ENCODE peak calls at places on chromosomes 12 and 14, in five cellular contexts. I is SK-N-SH, A is PC-3, W is fibroblast of lung, U is prostate gland. J is an unnamed sample. For H3K36me3, the result is how much of the 10 kb centered on the place peaks cover.

GRCh38 chr12:3604750-3605638 is 114.0 kb downstream of the PRMT8 start:
- DNase-seq in A (peak), W (peak), I (peak), U (peak), J (no peak)

GRCh38 chr12:126483145-126484068 is 1418.2 kb downstream of the AACS start:
- DNase-seq in I (peak), A (peak), U (no peak), W (peak), J (no peak)

GRCh38 chr12:22974865-22975264 is 349.9 kb downstream of the ETNK1 start:
- DNase-seq in I (no peak), A (peak), W (peak), U (no peak), J (no peak)

GRCh38 chr12:44286336-44286735 is 450.5 kb downstream of the TMEM117 start:
- DNase-seq in I (no peak), W (peak), U (no peak), A (no peak), J (no peak)

GRCh38 chr14:56512521-56512920 is 67.1 kb upstream of the TMEM260 start:
- DNase-seq in I (no peak), W (no peak), A (no peak), U (no peak), J (no peak)

GRCh38 chr12:1117970-1118563 is 127.0 kb downstream of the ERC1 start:
- DNase-seq in U (peak), W (peak), A (peak), I (peak), J (peak)

GRCh38 chr12:92206596-92206995 is 61.0 kb upstream of the BTG1 start:
- DNase-seq in U (no peak), I (no peak), A (no peak), W (no peak), J (no peak)

GRCh38 chr12:130992448-130992847 is 38.7 kb downstream of the ADGRD1 start:
- DNase-seq in W (no peak), U (no peak), A (no peak), I (no peak), J (peak)

GRCh38 chr14:77109656-77110055 is 11.6 kb downstream of the CIPC start:
- DNase-seq in W (no peak), U (no peak), A (no peak), I (no peak), J (no peak)

GRCh38 chr14:100770605-100771120 is 44.0 kb downstream of the DLK1 start:
- DNase-seq in I (peak), U (no peak), A (no peak), W (no peak), J (no peak)

GRCh38 chr12:120940799-120941198 is 36.6 kb upstream of the SPPL3 start:
- DNase-seq in I (no peak), U (no peak), W (peak), A (no peak), J (peak)

GRCh38 chr12:56599041-56599440 is 31.1 kb downstream of the BAZ2A start:
- DNase-seq in I (no peak), W (no peak), U (no peak), A (no peak), J (no peak)

GRCh38 chr14:92105845-92106094 is 612 bp downstream of the ATXN3 start:
- DNase-seq in I (no peak), W (peak), A (peak), U (peak), J (peak)

GRCh38 chr14:90397401-90398314 is 829 bp downstream of the CALM1 start:
- DNase-seq in I (peak), A (peak), W (peak), U (no peak), J (peak)

GRCh38 chr12:111457577-111457976 is 51.9 kb downstream of the SH2B3 start:
- DNase-seq in A (no peak), I (no peak), U (no peak), W (no peak), J (no peak)
- H3K36me3 ChIP-seq in A (under half), I (under half), U (under half), W (under half), J (half or more)

GRCh38 chr14:80751285-80751684 is 190.3 kb downstream of the CEP128 start:
- DNase-seq in U (no peak), I (no peak), W (no peak), A (no peak), J (no peak)
- H3K36me3 ChIP-seq in U (under half), I (under half), W (under half), A (under half), J (under half)

GRCh38 chr14:95858893-95859292 is 17.7 kb upstream of the TUNAR start:
- DNase-seq in U (no peak), I (no peak), A (no peak), W (no peak), J (no peak)
- H3K36me3 ChIP-seq in U (under half), I (under half), A (under half), W (under half), J (under half)

DNA sequence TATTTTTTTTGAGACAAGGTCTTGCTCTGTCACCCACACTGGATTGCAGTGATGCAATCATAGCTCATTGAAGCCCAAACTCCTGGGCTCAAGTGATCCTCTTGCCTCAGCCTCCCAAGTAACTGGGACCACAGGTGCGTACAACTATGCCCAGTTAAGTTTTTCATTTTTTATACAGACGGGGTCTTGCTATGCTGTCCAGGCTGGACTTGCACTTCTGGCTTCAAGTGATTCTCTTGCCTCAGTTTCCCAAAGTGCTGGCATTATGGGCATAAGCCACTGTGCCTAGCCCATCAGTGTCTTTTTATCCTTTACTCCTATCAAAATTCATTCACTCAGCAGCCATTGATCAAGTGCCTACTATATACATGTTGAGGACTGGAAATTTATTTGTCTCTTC is 9.0 kb downstream of the PTPN11 start:
- DNase-seq in U (no peak), W (no peak), A (no peak), I (no peak), J (no peak)
- H3K36me3 ChIP-seq in U (under half), W (under half), A (under half), I (under half), J (under half)

GRCh38 chr14:73003688-73004087 is 23.2 kb downstream of the ZFYVE1 start:
- DNase-seq in U (no peak), I (no peak), W (no peak), A (no peak), J (no peak)
- H3K36me3 ChIP-seq in U (under half), I (under half), W (under half), A (under half), J (half or more)

DNA sequence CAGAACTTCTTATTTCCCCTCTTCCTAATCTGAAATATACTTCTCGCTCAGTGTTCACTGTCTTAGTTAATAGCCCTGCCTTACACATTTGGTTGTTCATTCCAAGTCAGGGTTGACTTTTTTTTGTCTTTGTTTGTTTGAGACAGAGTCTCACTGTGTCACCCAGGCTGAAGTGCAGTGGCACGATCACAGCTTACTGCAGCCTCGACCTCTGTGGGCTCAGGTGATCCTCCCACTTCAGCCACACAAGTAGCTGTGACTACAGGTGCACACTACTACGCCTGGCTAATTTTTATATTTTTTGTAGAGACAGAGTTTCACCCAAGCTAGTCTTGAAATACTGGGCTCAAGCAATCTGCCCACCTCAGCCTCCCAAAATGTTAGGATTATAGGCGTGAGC is 42.3 kb upstream of the PRPF39 start:
- DNase-seq in I (no peak), W (no peak), A (no peak), U (no peak), J (no peak)
- H3K36me3 ChIP-seq in I (under half), W (under half), A (under half), U (under half), J (under half)